ENCODE peak calls at places on chromosomes 5 and 9, in eight cellular contexts. L is H54, Y is SJSA1, M is cardiac fibroblast, I is fibroblast of lung, U is left cardiac atrium, X is T-cell, S is CMK. V is an unnamed sample.

GRCh38 chr9:6024035-6024554 is 8.7 kb upstream of the RANBP6 start:
- DNase-seq in L (no peak), Y (no peak), M (peak; percentile 6), I (peak; percentile 4), U (no peak), X (peak; percentile 17), S (no peak), V (no peak)

GRCh38 chr5:91848453-91848852 is 465.3 kb upstream of the ARRDC3 start:
- DNase-seq in L (peak; percentile 21), Y (peak; percentile 2), M (peak; percentile 34), I (peak; percentile 94), U (no peak), X (no peak), S (no peak), V (peak; percentile 45)

GRCh38 chr5:80122599-80122998 is 87.5 kb downstream of the THBS4 start:
- DNase-seq in L (no peak), Y (no peak), M (no peak), I (no peak), U (no peak), X (no peak), S (no peak), V (no peak)

GRCh38 chr9:72149231-72149975 is at the start of gene GDA:
- DNase-seq in L (no peak), Y (no peak), M (no peak), I (no peak), U (no peak), X (no peak), S (no peak), V (no peak)

GRCh38 chr9:26310294-26310693 is 582.3 kb downstream of the CAAP1 start:
- DNase-seq in L (no peak), Y (no peak), M (no peak), I (peak; percentile 83), U (no peak), X (no peak), S (no peak), V (no peak)

GRCh38 chr5:117748336-117748735 is 1173.7 kb upstream of the SEMA6A start:
- DNase-seq in L (no peak), Y (no peak), M (no peak), I (no peak), U (no peak), X (no peak), S (no peak), V (no peak)

GRCh38 chr5:14414007-14414406 is 167.6 kb upstream of the OTULINL start:
- DNase-seq in L (no peak), Y (no peak), M (no peak), I (no peak), U (no peak), X (no peak), S (no peak), V (no peak)

GRCh38 chr9:95762322-95762721 is 113.2 kb upstream of the ERCC6L2 start:
- DNase-seq in L (no peak), Y (no peak), M (no peak), I (no peak), U (no peak), X (no peak), S (no peak), V (no peak)

GRCh38 chr5:78008356-78008967 is 232.3 kb upstream of the TBCA start:
- DNase-seq in L (no peak), Y (peak; percentile 36), M (peak; percentile 71), I (peak; percentile 68), U (no peak), X (no peak), S (peak; percentile 1), V (peak; percentile 13)

GRCh38 chr5:176597417-176598389 is 12.3 kb downstream of the GPRIN1 start:
- DNase-seq in L (no peak), Y (no peak), M (no peak), I (no peak), U (no peak), X (no peak), S (no peak), V (no peak)

GRCh38 chr9:129981180-129981907 is 61.6 kb downstream of the FNBP1 start:
- DNase-seq in L (no peak), Y (no peak), M (peak; percentile 86), I (peak; percentile 27), U (peak; percentile 67), X (no peak), S (no peak), V (no peak)

V was measured in smooth muscle cell of the brain vasculature.